ENCODE peak calls at places on chromosomes 16 and 17, in four cellular contexts. M is H9, D is cardiac muscle cell, N is adrenal gland. S is an unnamed sample.
A peak's percentile ranks its signal among the peaks of the same experiment; 100 is the strongest.

GRCh38 chr17:64001763-64002529 is 3.8 kb downstream of the PRR29 start:
- DNase-seq in D (no peak), M (peak; percentile 33), N (no peak), S (no peak)

GRCh38 chr17:74759243-74759801 is 10.9 kb downstream of the NHERF1 start:
- DNase-seq in D (no peak), N (no peak), M (no peak), S (peak; percentile 58)

GRCh38 chr17:66549312-66549705 is 246.9 kb downstream of the PRKCA start:
- DNase-seq in D (no peak), M (peak; percentile 58), N (no peak), S (no peak)

GRCh38 chr16:80586476-80586875 is 45.7 kb downstream of the DYNLRB2 start:
- DNase-seq in M (no peak), D (no peak), N (no peak), S (no peak)

GRCh38 chr17:62668091-62668804 is 40.8 kb downstream of the MRC2 start:
- DNase-seq in M (no peak), D (no peak), N (no peak), S (no peak)

GRCh38 chr17:250487-251300 is 69.2 kb upstream of the DOC2B start:
- DNase-seq in N (no peak), M (no peak), D (no peak), S (no peak)

GRCh38 chr16:51526622-51527021 is 375.6 kb upstream of the SALL1 start:
- DNase-seq in M (no peak), D (no peak), N (no peak), S (no peak)

GRCh38 chr16:88309905-88310259 is 72.9 kb upstream of the ZNF469 start:
- DNase-seq in D (no peak), M (no peak), N (no peak), S (no peak)

GRCh38 chr16:85447657-85448313 is 165.3 kb upstream of the GSE1 start:
- DNase-seq in M (no peak), D (no peak), N (no peak), S (no peak)

GRCh38 chr16:19184823-19185509 is 16.9 kb downstream of the SYT17 start:
- DNase-seq in D (no peak), M (peak; percentile 49), N (no peak), S (no peak)

GRCh38 chr17:48502312-48502711 is 28.5 kb downstream of the HOXB1 start:
- DNase-seq in D (no peak), M (no peak), N (no peak), S (no peak)

GRCh38 chr16:54351171-54351570 is 64.6 kb upstream of the IRX3 start:
- DNase-seq in N (no peak), D (no peak), M (no peak), S (no peak)

GRCh38 chr16:29745126-29745852 is 501 bp downstream of the C16orf54 start:
- DNase-seq in M (no peak), D (no peak), N (no peak), S (no peak)

GRCh38 chr17:74514632-74515035 is 16.6 kb downstream of the CD300LB start:
- DNase-seq in M (no peak), N (no peak), D (peak; percentile 22), S (peak; percentile 19)

GRCh38 chr17:35849469-35850348 is 19.0 kb downstream of the HEATR9 start:
- DNase-seq in M (peak; percentile 79), D (peak; percentile 80), N (peak; percentile 72), S (peak; percentile 12)

GRCh38 chr16:29852654-29853053 is 10.4 kb downstream of the CDIPT start:
- DNase-seq in D (no peak), N (no peak), M (no peak), S (no peak)

GRCh38 chr16:17475104-17475503 is 4.3 kb upstream of the XYLT1 start:
- DNase-seq in M (no peak), N (no peak), D (no peak), S (no peak)

GRCh38 chr16:3188675-3188924 is 596 bp downstream of the OR1F1 start:
- DNase-seq in D (no peak), M (no peak), N (no peak), S (no peak)

GRCh38 chr16:68417711-68418301 is 30.5 kb downstream of the SMPD3 start:
- DNase-seq in M (no peak), N (no peak), D (no peak), S (peak; percentile 35)

GRCh38 chr17:55345132-55345531 is 76.5 kb downstream of the MMD start:
- DNase-seq in N (no peak), M (no peak), D (no peak), S (no peak)

DNA sequence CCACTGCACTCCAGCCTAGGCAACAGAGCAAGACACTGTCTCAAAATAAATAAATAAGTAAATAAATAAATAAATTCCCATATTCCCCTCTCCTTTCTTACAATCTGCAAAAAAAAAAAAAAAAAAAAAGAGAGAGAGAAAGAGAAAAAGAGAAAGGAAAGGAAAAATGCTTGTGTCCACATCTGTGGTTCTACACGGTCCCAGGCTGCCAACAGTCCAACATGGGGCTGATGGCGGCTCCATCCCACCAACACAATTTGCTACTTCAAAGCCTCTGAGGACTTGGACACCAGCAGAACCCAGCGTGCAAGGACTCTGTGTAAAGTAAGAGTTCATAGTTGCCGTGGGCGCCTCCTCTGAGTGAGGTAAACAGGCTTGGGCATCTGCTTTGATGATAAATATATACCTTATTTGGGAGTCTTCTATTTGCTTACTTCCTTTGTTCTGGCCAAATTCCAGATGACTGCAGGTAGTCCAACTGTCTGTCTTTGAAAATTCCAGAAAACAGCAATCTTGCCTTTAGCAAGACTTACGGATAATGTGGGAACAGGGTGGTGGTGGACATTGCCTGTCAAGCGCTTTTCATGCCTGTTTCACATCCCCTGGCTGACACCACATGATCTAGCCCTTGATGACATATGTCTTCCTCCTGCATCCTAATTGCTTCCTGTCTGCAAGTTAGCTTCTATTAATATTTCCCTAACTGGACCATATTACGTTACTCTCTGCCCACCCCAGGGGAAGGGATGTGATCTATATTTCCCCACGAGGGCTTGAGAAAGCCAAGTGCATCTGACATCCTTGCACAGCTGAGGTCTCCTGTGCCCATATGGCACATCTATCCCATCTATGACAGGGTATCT is 10.1 kb downstream of the LITAF start:
- DNase-seq in N (no peak), D (no peak), M (no peak), S (no peak)
- H3K4me1 ChIP-seq in N (peaks cover 14% of the 10 kb centered on the region), D (no peaks in the 10 kb centered on the region), M (peaks cover 2% of the 10 kb centered on the region), S (peaks cover 63% of the 10 kb centered on the region)

DNA sequence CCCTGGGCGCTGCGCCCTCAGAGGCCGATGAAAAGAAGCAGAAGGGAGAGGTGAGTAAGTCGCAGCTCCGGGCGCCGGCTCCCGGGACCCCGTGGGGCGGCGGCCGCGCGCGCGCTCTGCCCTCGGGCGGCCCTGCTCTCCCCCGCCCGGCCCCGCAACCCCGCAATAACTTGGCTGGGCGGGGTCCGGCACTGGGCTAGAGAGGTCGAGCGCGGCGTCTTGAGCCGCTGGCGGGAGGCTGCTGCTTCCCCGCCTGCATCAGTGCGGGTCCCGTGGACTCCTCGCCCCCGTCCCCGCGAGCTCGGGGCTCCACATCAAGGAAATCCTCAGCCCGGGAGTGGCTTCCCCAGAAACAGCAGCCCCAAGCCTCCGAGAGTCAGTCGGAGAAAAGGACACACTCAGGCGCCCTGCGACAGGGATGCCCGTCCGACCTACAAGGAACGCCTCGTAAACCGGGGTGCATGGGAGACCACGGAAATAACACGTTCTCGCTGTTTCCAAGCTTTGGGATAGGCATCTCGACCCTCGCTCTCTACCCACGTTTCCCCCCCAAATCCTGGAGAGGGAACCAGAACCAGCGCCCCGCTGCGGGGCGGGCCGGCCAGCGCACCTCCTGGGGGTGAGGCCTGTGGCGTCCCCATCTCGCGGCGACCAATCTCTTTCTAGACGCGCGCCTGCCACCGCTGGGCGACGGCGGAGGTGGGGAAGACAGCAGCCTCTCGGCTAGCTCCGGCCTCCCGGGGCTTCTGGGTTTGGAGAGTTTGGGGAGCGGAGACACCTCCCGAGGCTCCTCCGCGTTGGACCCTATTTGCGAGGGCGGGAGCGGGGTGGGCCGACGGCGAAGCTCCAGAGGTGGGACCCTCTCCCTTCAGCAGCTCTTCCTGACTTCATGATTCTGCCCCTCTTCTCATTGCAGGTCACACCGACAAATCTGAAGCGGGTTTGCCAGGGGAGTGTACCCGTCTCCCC is 809 bp upstream of the ABHD15 start:
- DNase-seq in N (peak; percentile 60), D (peak; percentile 74), M (peak; percentile 83), S (peak; percentile 56)
- H3K4me1 ChIP-seq in N (peaks cover 36% of the 10 kb centered on the region), D (peaks cover 10% of the 10 kb centered on the region), M (no peaks in the 10 kb centered on the region), S (peaks cover 30% of the 10 kb centered on the region)

DNA sequence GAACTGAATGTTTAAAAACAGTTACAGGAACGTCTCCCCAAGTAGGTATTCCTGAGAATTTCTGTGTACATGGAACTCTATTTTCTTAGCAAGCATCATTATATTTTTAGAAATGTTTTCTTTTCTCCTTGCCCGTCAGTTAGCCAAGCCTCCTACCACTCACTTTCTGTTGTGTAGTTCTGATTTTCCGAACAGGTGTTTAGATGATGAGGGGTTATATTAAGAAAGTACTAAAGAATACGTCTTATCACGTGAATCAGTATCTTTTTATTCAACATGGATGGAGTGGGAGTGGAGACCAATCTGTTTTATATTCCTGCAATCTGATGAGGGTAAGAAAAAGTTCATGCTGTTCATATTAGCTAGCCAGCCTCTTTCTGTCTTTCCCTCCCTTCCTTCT is 29.4 kb downstream of the MSI2 start:
- DNase-seq in N (no peak), M (no peak), D (no peak), S (no peak)
- H3K4me1 ChIP-seq in N (peaks cover 80% of the 10 kb centered on the region), M (peaks cover 9% of the 10 kb centered on the region), D (peaks cover 37% of the 10 kb centered on the region), S (peaks cover 24% of the 10 kb centered on the region)

GRCh38 chr17:80843741-80844156 is 147.9 kb upstream of the CHMP6 start:
- DNase-seq in D (no peak), M (no peak), N (no peak), S (no peak)

GRCh38 chr17:80842456-80843053 is 149.1 kb upstream of the CHMP6 start:
- DNase-seq in M (no peak), N (no peak), D (no peak), S (no peak)

GRCh38 chr17:80845121-80845862 is 146.3 kb upstream of the CHMP6 start:
- DNase-seq in M (no peak), D (no peak), N (no peak), S (no peak)

GRCh38 chr17:80845863-80846671 is 145.6 kb upstream of the CHMP6 start:
- DNase-seq in N (no peak), D (no peak), M (no peak), S (no peak)

DNA sequence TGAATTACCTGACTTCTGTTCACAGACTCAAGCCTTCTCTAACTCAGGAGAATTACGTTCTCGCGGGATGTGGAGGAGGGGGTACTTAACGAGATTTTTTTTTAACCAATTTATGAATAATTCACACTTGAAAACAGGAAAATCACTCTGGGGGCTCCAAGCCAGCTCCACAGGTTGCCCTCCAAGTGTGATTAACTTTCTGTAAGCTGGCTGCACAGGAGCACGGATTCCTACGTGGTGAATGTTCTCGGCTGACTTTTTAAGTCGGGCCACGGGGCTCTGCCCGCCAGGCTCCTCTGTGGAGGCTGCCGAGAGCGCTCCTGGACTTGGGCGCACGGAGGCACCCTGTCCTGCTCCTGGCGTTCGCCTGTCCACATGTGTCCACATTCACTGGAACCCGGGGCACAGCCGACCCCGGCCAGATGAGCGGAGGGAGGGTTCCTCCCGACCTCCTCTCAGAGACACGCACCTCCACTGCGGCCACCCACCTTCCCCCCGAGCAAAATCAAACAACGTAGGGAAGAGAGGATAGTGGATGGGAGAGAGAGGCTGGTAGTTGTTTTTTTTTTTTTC is 147.1 kb upstream of the CHMP6 start:
- DNase-seq in N (no peak), D (no peak), M (no peak), S (no peak)
- H3K4me1 ChIP-seq in N (no peaks in the 10 kb centered on the region), D (no peaks in the 10 kb centered on the region), M (no peaks in the 10 kb centered on the region), S (peaks cover 15% of the 10 kb centered on the region)

GRCh38 chr17:17055286-17056166 is 13.3 kb downstream of the MPRIP start:
- DNase-seq in D (no peak), M (peak; percentile 43), N (peak; percentile 29), S (no peak)
- H3K4me1 ChIP-seq in D (peaks cover 12% of the 10 kb centered on the region), M (no peaks in the 10 kb centered on the region), N (peaks cover 59% of the 10 kb centered on the region), S (no peaks in the 10 kb centered on the region)

GRCh38 chr17:28896491-28896883 is 1.0 kb downstream of the FLOT2 start:
- DNase-seq in D (no peak), M (no peak), N (no peak), S (no peak)
- H3K4me1 ChIP-seq in D (peaks cover 12% of the 10 kb centered on the region), M (peaks cover 9% of the 10 kb centered on the region), N (peaks cover 43% of the 10 kb centered on the region), S (peaks cover 44% of the 10 kb centered on the region)